ENCODE peak calls at places on chromosome 12, in seven cellular contexts. A is HuH-7.5; Q is mucosa of gallbladder; Z is activated CD4-positive, alpha-beta T cell treated with anti-CD3 and anti-CD28 coated beads for 24 hours; F is CD8-positive, alpha-beta memory T cell; U is NCI-H345; O is ELF-1. Y is an unnamed sample.

GRCh38 chr12:32494676-32495075 is 95.3 kb downstream of the FGD4 start:
- DNase-seq in A (no peak), Q (no peak), Z (no peak), F (no peak), U (no peak), O (no peak), Y (no peak)

GRCh38 chr12:94071258-94071657 is 77.1 kb upstream of the PLXNC1 start:
- DNase-seq in A (no peak), Q (no peak), Z (no peak), F (no peak), U (no peak), O (no peak), Y (no peak)

GRCh38 chr12:107126688-107127481 is 33.5 kb upstream of the CRY1 start:
- DNase-seq in A (no peak), Q (no peak), Z (no peak), F (no peak), U (peak), O (no peak), Y (no peak)

GRCh38 chr12:91361864-91362263 is 179.2 kb upstream of the DCN start:
- DNase-seq in A (no peak), Q (no peak), Z (no peak), F (peak), U (peak), O (no peak), Y (peak)

GRCh38 chr12:93033948-93034347 is 104.9 kb upstream of the EEA1 start:
- DNase-seq in A (no peak), Q (no peak), Z (no peak), F (no peak), U (no peak), O (no peak), Y (no peak)

GRCh38 chr12:121576851-121577391 is 3.9 kb downstream of the KDM2B start:
- DNase-seq in A (no peak), Q (no peak), Z (no peak), F (no peak), U (no peak), O (peak), Y (no peak)

GRCh38 chr12:93572712-93573551 is 457 bp downstream of the SOCS2 start:
- DNase-seq in A (no peak), Q (no peak), Z (no peak), F (peak), U (no peak), O (peak), Y (peak)

GRCh38 chr12:112347521-112347920 is 34.7 kb downstream of the HECTD4 start:
- DNase-seq in A (no peak), Q (no peak), Z (no peak), F (no peak), U (no peak), O (no peak), Y (no peak)

GRCh38 chr12:29164477-29165163 is 15.5 kb downstream of the FAR2 start:
- DNase-seq in A (no peak), Q (no peak), Z (no peak), F (no peak), U (no peak), O (no peak), Y (no peak)

GRCh38 chr12:127272864-127273263 is 994.1 kb upstream of the TMEM132C start:
- DNase-seq in A (no peak), Q (no peak), Z (no peak), F (no peak), U (no peak), O (no peak), Y (no peak)

GRCh38 chr12:93050026-93050747 is 121.1 kb upstream of the EEA1 start:
- DNase-seq in A (no peak), Q (no peak), Z (no peak), F (no peak), U (no peak), O (no peak), Y (no peak)

GRCh38 chr12:122306407-122306806 is 40.1 kb upstream of the VPS33A start:
- DNase-seq in A (no peak), Q (no peak), Z (no peak), F (no peak), U (no peak), O (peak), Y (peak)

GRCh38 chr12:26853303-26854027 is 20.5 kb upstream of the ITPR2 start:
- DNase-seq in A (peak), Q (peak), Z (peak), F (peak), U (peak), O (peak), Y (peak)